ENCODE peak calls at places on chromosomes 13 and 19, in four cellular contexts. Q, W, O and F are unnamed samples.

GRCh38 chr19:10503002-10503789 is at the start of gene KEAP1:
- DNase-seq in Q (peak), O (no peak), W (peak), F (peak)

GRCh38 chr19:19444694-19445155 is 39.2 kb downstream of the GATAD2A start:
- DNase-seq in W (peak), O (no peak), Q (no peak), F (no peak)

GRCh38 chr13:76703621-76704020 is 182.6 kb downstream of the KCTD12 start:
- DNase-seq in W (no peak), O (no peak), Q (no peak), F (no peak)

GRCh38 chr19:7729211-7729610 is 2.7 kb downstream of the CLEC4G start:
- DNase-seq in W (peak), O (no peak), Q (peak), F (no peak)

GRCh38 chr19:719081-719512 is 10.4 kb downstream of the PALM start:
- DNase-seq in W (peak), Q (peak), O (no peak), F (peak)

GRCh38 chr19:32287811-32288227 is 57.6 kb upstream of the ZNF507 start:
- DNase-seq in O (no peak), Q (peak), W (peak), F (peak)

GRCh38 chr13:61370520-61370919 is 45.1 kb downstream of the PCDH20 start:
- DNase-seq in Q (no peak), O (no peak), W (no peak), F (no peak)

GRCh38 chr19:45526143-45526542 is 18.9 kb downstream of the VASP start:
- DNase-seq in W (peak), Q (peak), O (no peak), F (peak)

GRCh38 chr13:20141238-20142018 is 19.4 kb downstream of the GJA3 start:
- DNase-seq in W (no peak), O (no peak), Q (no peak), F (no peak)

DNA sequence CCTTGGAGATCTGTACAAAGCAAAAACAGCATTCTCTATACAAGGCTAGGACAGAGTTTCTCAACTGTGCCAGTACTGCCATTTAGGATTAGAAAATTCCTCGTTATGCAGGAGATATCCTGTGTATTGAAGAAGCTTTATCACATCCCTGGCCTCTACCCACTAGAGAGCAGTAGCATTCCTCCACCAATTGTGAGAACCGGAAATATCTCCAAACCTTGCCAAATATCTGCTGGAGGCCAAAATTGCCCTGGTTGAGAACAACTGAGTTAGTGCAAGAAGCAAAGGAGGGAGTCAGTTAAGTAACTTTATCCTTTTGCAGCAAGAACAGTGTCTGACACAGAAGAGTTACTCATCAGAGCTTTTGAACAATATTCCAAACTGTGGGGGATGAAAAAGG is 16.2 kb upstream of the FREM2 start:
- DNase-seq in W (no peak), O (no peak), Q (no peak), F (no peak)
- TF ChIP-seq JUNB in W (no peak), O (no peak), Q (no peak), F (no peak)

DNA sequence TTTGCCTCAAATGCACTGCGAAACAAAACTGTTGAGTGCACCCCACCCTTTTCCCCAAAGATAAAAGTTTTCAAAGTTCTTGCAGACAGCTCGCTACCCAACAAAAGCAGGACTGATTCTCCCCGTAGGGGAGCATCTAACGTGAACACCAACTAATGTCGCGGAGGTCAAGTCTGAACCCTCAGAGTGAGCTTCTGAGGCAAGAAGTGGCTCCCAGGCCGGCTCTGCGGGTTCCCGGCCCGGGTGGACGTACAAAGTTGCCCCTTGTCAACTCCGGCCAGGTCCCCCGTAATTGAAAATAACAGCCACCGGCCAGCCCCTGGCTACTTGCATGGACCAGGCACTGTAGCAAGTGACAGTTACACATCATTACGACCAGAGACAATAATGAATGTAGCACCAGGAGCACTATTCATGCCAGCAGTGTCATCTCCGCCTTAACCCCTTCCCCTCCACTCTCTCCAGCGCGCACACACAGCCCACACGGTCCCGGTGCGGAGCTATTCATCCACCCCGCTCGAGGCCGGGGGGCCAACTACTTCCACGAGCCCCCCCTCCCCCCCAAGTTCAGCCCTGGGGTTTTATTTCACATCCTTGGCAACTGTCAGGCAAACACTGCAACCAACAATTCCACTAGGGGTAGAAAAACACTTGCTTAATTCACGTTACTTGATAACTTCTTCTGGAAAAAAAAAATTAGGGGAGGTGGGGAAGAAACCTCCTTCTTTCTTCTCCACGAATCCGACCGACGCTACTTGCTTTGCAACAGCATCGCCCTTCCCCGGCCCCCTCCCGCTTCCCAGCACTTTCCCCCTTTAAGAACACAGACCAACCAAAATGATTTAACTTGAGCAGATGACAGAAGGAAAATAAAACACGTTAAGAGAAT is 1.2 kb downstream of the KLF12 start:
- DNase-seq in O (no peak), W (no peak), Q (peak), F (no peak)
- H2AFZ ChIP-seq in O (peak), W (no peak), Q (peak), F (no peak)

GRCh38 chr19:14479309-14479984 is 4.3 kb upstream of the PTGER1 start:
- DNase-seq in Q (no peak), O (no peak), W (no peak), F (no peak)

GRCh38 chr19:14476307-14476662 is 1.1 kb upstream of the PTGER1 start:
- DNase-seq in O (no peak), Q (no peak), W (no peak), F (no peak)

GRCh38 chr19:14478113-14478545 is 3.0 kb upstream of the PTGER1 start:
- DNase-seq in O (no peak), Q (no peak), W (no peak), F (no peak)

GRCh38 chr19:14476663-14477401 is 1.7 kb upstream of the PTGER1 start:
- DNase-seq in O (no peak), Q (no peak), W (peak), F (no peak)

GRCh38 chr19:14477417-14478112 is 2.4 kb upstream of the PTGER1 start:
- DNase-seq in O (no peak), W (no peak), Q (no peak), F (no peak)
- TF ChIP-seq JUNB in O (no peak), W (no peak), Q (no peak), F (no peak)

GRCh38 chr19:48117515-48118330 is 7.1 kb upstream of the PLA2G4C start:
- DNase-seq in W (no peak), Q (peak), O (no peak), F (no peak)
- H2AFZ ChIP-seq in W (no peak), Q (no peak), O (peak), F (no peak)